ENCODE peak calls at places on chromosomes 11 and 22, in five cellular contexts. E is ACHN, Y is fibroblast of the aortic adventitia, G is tibial artery, M is GM12891. V is an unnamed sample.

GRCh38 chr11:7511405-7511804 is 2.4 kb upstream of the PPFIBP2 start:
- DNase-seq in M (no peak), E (no peak), Y (peak), G (peak), V (no peak)

GRCh38 chr11:82191690-82192089 is 542.0 kb downstream of the FAM181B start:
- DNase-seq in G (no peak), E (no peak), Y (no peak), M (no peak), V (no peak)

GRCh38 chr11:95585071-95585751 is 204.4 kb downstream of the FAM76B start:
- DNase-seq in E (no peak), G (no peak), Y (peak), M (no peak), V (no peak)

GRCh38 chr22:45225732-45226560 is 14.7 kb downstream of the KIAA0930 start:
- DNase-seq in E (no peak), M (no peak), G (peak), Y (peak), V (no peak)

GRCh38 chr11:107331728-107332127 is 125.9 kb downstream of the CWF19L2 start:
- DNase-seq in E (no peak), Y (no peak), G (no peak), M (no peak), V (no peak)

GRCh38 chr11:45828996-45829395 is 18.3 kb upstream of the CRY2 start:
- DNase-seq in E (no peak), G (no peak), Y (no peak), M (no peak), V (no peak)

GRCh38 chr11:132263231-132263630 is 892.8 kb downstream of the NTM start:
- DNase-seq in G (no peak), E (no peak), M (no peak), Y (peak), V (no peak)

GRCh38 chr22:40203568-40203967 is 25.8 kb downstream of the TNRC6B start:
- DNase-seq in Y (no peak), E (no peak), M (peak), G (no peak), V (no peak)

GRCh38 chr11:12079726-12080556 is 30.4 kb upstream of the MICAL2 start:
- DNase-seq in G (peak), E (peak), Y (peak), M (no peak), V (peak)

GRCh38 chr11:72758304-72758689 is 6.1 kb upstream of the ARAP1 start:
- DNase-seq in Y (no peak), E (peak), M (no peak), G (no peak), V (no peak)

GRCh38 chr22:35547993-35548761 is 7.5 kb downstream of the RASD2 start:
- DNase-seq in Y (no peak), M (no peak), E (no peak), G (no peak), V (no peak)

GRCh38 chr22:17952273-17952801 is 72.0 kb downstream of the MICAL3 start:
- DNase-seq in M (no peak), G (no peak), Y (no peak), E (peak), V (no peak)

GRCh38 chr11:439315-440064 is 2.3 kb downstream of the ANO9 start:
- DNase-seq in E (no peak), M (no peak), G (no peak), Y (no peak), V (no peak)

GRCh38 chr22:19803736-19804267 is 43.2 kb downstream of the TBX1 start:
- DNase-seq in G (no peak), M (no peak), Y (no peak), E (no peak), V (no peak)

GRCh38 chr11:359181-359714 is 10.1 kb upstream of the B4GALNT4 start:
- DNase-seq in Y (no peak), G (no peak), M (no peak), E (no peak), V (no peak)

GRCh38 chr22:48796295-48797015 is 1031.2 kb downstream of the BRD1 start:
- DNase-seq in M (no peak), E (no peak), G (no peak), Y (no peak), V (no peak)

GRCh38 chr11:82889133-82890001 is 10.9 kb downstream of the PRCP start:
- DNase-seq in M (no peak), E (no peak), Y (peak), G (no peak), V (no peak)

GRCh38 chr22:49735411-49736311 is 92.0 kb downstream of the BRD1 start:
- DNase-seq in M (no peak), Y (no peak), G (no peak), E (peak), V (no peak)

GRCh38 chr11:10504490-10504889 is 36.5 kb downstream of the RNF141 start:
- DNase-seq in E (no peak), Y (no peak), M (no peak), G (no peak), V (no peak)

GRCh38 chr11:32396991-32397390 is 38.3 kb downstream of the WT1 start:
- DNase-seq in G (no peak), Y (peak), E (no peak), M (no peak), V (no peak)

GRCh38 chr11:46347637-46348311 is 511 bp downstream of the DGKZ start:
- DNase-seq in G (no peak), Y (no peak), E (no peak), M (no peak), V (no peak)

GRCh38 chr11:40867991-40868685 is 591.3 kb downstream of the LRRC4C start:
- DNase-seq in E (no peak), M (no peak), Y (no peak), G (no peak), V (no peak)

GRCh38 chr11:6319879-6320410 is 356 bp downstream of the CAVIN3 start:
- DNase-seq in Y (peak), M (peak), E (no peak), G (peak), V (no peak)

GRCh38 chr22:24338701-24339451 is 68.2 kb downstream of the SPECC1L start:
- DNase-seq in E (no peak), G (no peak), Y (peak), M (no peak), V (no peak)

GRCh38 chr11:22832315-22833041 is 2.9 kb upstream of the SVIP start:
- DNase-seq in Y (no peak), G (no peak), M (no peak), E (peak), V (no peak)

V was measured in Panc1.